ENCODE peak calls at places on chromosomes 4 and X, in nine cellular contexts. Z is HepG2, R is H4, J is HL-60, E is Caki2, B is GM12892, Q is A673, T is NCI-H345, G is esophagus muscularis mucosa. X is an unnamed sample.

GRCh38 chrX:133638285-133638684 is 223.0 kb upstream of the GPC4 start:
- DNase-seq in Z (no peak), R (no peak), J (no peak), E (no peak), B (no peak), Q (no peak), T (no peak), G (no peak), X (no peak)

GRCh38 chr4:10101559-10102192 is 14.9 kb downstream of the WDR1 start:
- DNase-seq in Z (no peak), R (no peak), J (no peak), E (no peak), B (no peak), Q (no peak), T (no peak), G (no peak), X (no peak)

GRCh38 chrX:153830632-153831434 is 489 bp upstream of the PDZD4 start:
- DNase-seq in Z (no peak), R (no peak), J (no peak), E (no peak), B (no peak), Q (no peak), T (peak; percentile 36), G (no peak), X (no peak)

GRCh38 chr4:74632634-74633033 is 161.7 kb downstream of the BTC start:
- DNase-seq in Z (no peak), R (peak; percentile 87), J (peak; percentile 93), E (peak; percentile 89), B (no peak), Q (peak; percentile 21), T (no peak), G (no peak), X (no peak)

GRCh38 chrX:147699061-147699460 is 212.7 kb upstream of the FMR1 start:
- DNase-seq in Z (no peak), R (peak; percentile 10), J (no peak), E (no peak), B (no peak), Q (no peak), T (no peak), G (no peak), X (no peak)

GRCh38 chrX:9355739-9356138 is 109.1 kb upstream of the TBL1X start:
- DNase-seq in Z (no peak), R (no peak), J (no peak), E (no peak), B (no peak), Q (no peak), T (no peak), G (no peak), X (no peak)

GRCh38 chr4:3387154-3387942 is 54.4 kb upstream of the HGFAC start:
- DNase-seq in Z (no peak), R (no peak), J (no peak), E (no peak), B (no peak), Q (no peak), T (no peak), G (no peak), X (no peak)

GRCh38 chrX:80807606-80808159 is 2.0 kb downstream of the BRWD3 start:
- DNase-seq in Z (no peak), R (no peak), J (no peak), E (peak; percentile 15), B (no peak), Q (peak; percentile 3), T (no peak), G (peak; percentile 92), X (no peak)

GRCh38 chr4:113761682-113762060 is at the start of gene CAMK2D:
- DNase-seq in Z (peak; percentile 85), R (peak; percentile 87), J (peak; percentile 4), E (peak; percentile 90), B (peak; percentile 39), Q (peak; percentile 95), T (peak; percentile 87), G (peak; percentile 94), X (peak; percentile 96)

GRCh38 chrX:119375561-119375960 is 23.6 kb upstream of the SLC25A43 start:
- DNase-seq in Z (no peak), R (no peak), J (no peak), E (no peak), B (no peak), Q (no peak), T (no peak), G (no peak), X (no peak)

GRCh38 chr4:75985116-75985515 is 5.6 kb downstream of the SDAD1 start:
- DNase-seq in Z (no peak), R (no peak), J (no peak), E (no peak), B (no peak), Q (no peak), T (no peak), G (peak; percentile 68), X (no peak)

GRCh38 chr4:95546236-95546635 is 2.5 kb downstream of the UNC5C start:
- DNase-seq in Z (no peak), R (no peak), J (no peak), E (no peak), B (no peak), Q (no peak), T (no peak), G (no peak), X (no peak)

GRCh38 chr4:121138014-121138413 is 26.1 kb downstream of the TNIP3 start:
- DNase-seq in Z (no peak), R (no peak), J (no peak), E (no peak), B (no peak), Q (no peak), T (no peak), G (no peak), X (no peak)

X was measured in vagina.